ENCODE peak calls at places on chromosome 22, in eight cellular contexts. One of them, this sample, is unnamed.

GRCh38 chr22:32245042-32245441 is 10.1 kb downstream of the SLC5A4 start:
- DNase-seq in heart left ventricle: no peak
- DNase-seq in GM13976: no peak
- DNase-seq in progenitor cell of endocrine pancreas: no peak
- DNase-seq in sigmoid colon: no peak
- DNase-seq in foreskin fibroblast: no peak
- DNase-seq in astrocyte of the spinal cord: no peak
- DNase-seq in coronary artery: no peak
- DNase-seq in this sample: no peak

GRCh38 chr22:31747441-31747840 is 2.5 kb downstream of the PRR14L start:
- DNase-seq in astrocyte of the spinal cord: no peak
- DNase-seq in GM13976: no peak
- DNase-seq in heart left ventricle: no peak
- DNase-seq in progenitor cell of endocrine pancreas: no peak
- DNase-seq in coronary artery: no peak
- DNase-seq in foreskin fibroblast: no peak
- DNase-seq in sigmoid colon: no peak
- DNase-seq in this sample: no peak

GRCh38 chr22:29520851-29521250 is 32.7 kb downstream of the THOC5 start:
- DNase-seq in sigmoid colon: no peak
- DNase-seq in coronary artery: no peak
- DNase-seq in progenitor cell of endocrine pancreas: no peak
- DNase-seq in astrocyte of the spinal cord: peak
- DNase-seq in foreskin fibroblast: peak
- DNase-seq in GM13976: no peak
- DNase-seq in heart left ventricle: no peak
- DNase-seq in this sample: no peak

GRCh38 chr22:21446827-21447690 is 20.1 kb upstream of the TMEM191C start:
- DNase-seq in heart left ventricle: no peak
- DNase-seq in astrocyte of the spinal cord: no peak
- DNase-seq in coronary artery: no peak
- DNase-seq in progenitor cell of endocrine pancreas: no peak
- DNase-seq in foreskin fibroblast: no peak
- DNase-seq in GM13976: no peak
- DNase-seq in sigmoid colon: peak
- DNase-seq in this sample: no peak

GRCh38 chr22:19178065-19178658 is 374 bp downstream of the SLC25A1 start:
- DNase-seq in heart left ventricle: peak
- DNase-seq in astrocyte of the spinal cord: peak
- DNase-seq in coronary artery: peak
- DNase-seq in progenitor cell of endocrine pancreas: peak
- DNase-seq in sigmoid colon: peak
- DNase-seq in GM13976: peak
- DNase-seq in foreskin fibroblast: no peak
- DNase-seq in this sample: peak

GRCh38 chr22:20805972-20806471 is 32.1 kb downstream of the SERPIND1 start:
- DNase-seq in progenitor cell of endocrine pancreas: no peak
- DNase-seq in foreskin fibroblast: peak
- DNase-seq in sigmoid colon: no peak
- DNase-seq in coronary artery: peak
- DNase-seq in astrocyte of the spinal cord: no peak
- DNase-seq in GM13976: no peak
- DNase-seq in heart left ventricle: no peak
- DNase-seq in this sample: peak

GRCh38 chr22:48740086-48740730 is 1087.5 kb downstream of the BRD1 start:
- DNase-seq in heart left ventricle: no peak
- DNase-seq in sigmoid colon: peak
- DNase-seq in astrocyte of the spinal cord: no peak
- DNase-seq in foreskin fibroblast: no peak
- DNase-seq in progenitor cell of endocrine pancreas: no peak
- DNase-seq in GM13976: no peak
- DNase-seq in coronary artery: no peak
- DNase-seq in this sample: no peak

GRCh38 chr22:48890693-48891554 is 936.7 kb downstream of the BRD1 start:
- DNase-seq in astrocyte of the spinal cord: no peak
- DNase-seq in heart left ventricle: no peak
- DNase-seq in sigmoid colon: peak
- DNase-seq in coronary artery: peak
- DNase-seq in progenitor cell of endocrine pancreas: no peak
- DNase-seq in foreskin fibroblast: no peak
- DNase-seq in GM13976: peak
- DNase-seq in this sample: no peak

GRCh38 chr22:48566741-48567140 is 1260.9 kb downstream of the BRD1 start:
- DNase-seq in coronary artery: no peak
- DNase-seq in foreskin fibroblast: no peak
- DNase-seq in heart left ventricle: peak
- DNase-seq in astrocyte of the spinal cord: no peak
- DNase-seq in GM13976: no peak
- DNase-seq in sigmoid colon: no peak
- DNase-seq in progenitor cell of endocrine pancreas: no peak
- DNase-seq in this sample: no peak

GRCh38 chr22:35386670-35387288 is 5.9 kb downstream of the HMOX1 start:
- DNase-seq in progenitor cell of endocrine pancreas: no peak
- DNase-seq in GM13976: no peak
- DNase-seq in sigmoid colon: no peak
- DNase-seq in heart left ventricle: no peak
- DNase-seq in foreskin fibroblast: no peak
- DNase-seq in coronary artery: no peak
- DNase-seq in astrocyte of the spinal cord: no peak
- DNase-seq in this sample: no peak

GRCh38 chr22:25488244-25489020 is 76.0 kb upstream of the GRK3 start:
- DNase-seq in progenitor cell of endocrine pancreas: no peak
- DNase-seq in coronary artery: no peak
- DNase-seq in astrocyte of the spinal cord: peak
- DNase-seq in GM13976: no peak
- DNase-seq in sigmoid colon: no peak
- DNase-seq in foreskin fibroblast: peak
- DNase-seq in heart left ventricle: peak
- DNase-seq in this sample: peak

GRCh38 chr22:31490496-31490925 is 869 bp upstream of the EIF4ENIF1 start:
- DNase-seq in sigmoid colon: peak
- DNase-seq in GM13976: peak
- DNase-seq in foreskin fibroblast: peak
- DNase-seq in heart left ventricle: peak
- DNase-seq in coronary artery: no peak
- DNase-seq in astrocyte of the spinal cord: no peak
- DNase-seq in progenitor cell of endocrine pancreas: peak
- DNase-seq in this sample: peak

GRCh38 chr22:18970948-18971315 is 34.8 kb upstream of the PRODH start:
- DNase-seq in sigmoid colon: no peak
- DNase-seq in GM13976: no peak
- DNase-seq in foreskin fibroblast: no peak
- DNase-seq in progenitor cell of endocrine pancreas: no peak
- DNase-seq in coronary artery: no peak
- DNase-seq in astrocyte of the spinal cord: no peak
- DNase-seq in heart left ventricle: no peak
- DNase-seq in this sample: no peak

GRCh38 chr22:30453731-30454510 is 17.9 kb downstream of the SEC14L3 start:
- DNase-seq in coronary artery: no peak
- DNase-seq in sigmoid colon: no peak
- DNase-seq in foreskin fibroblast: no peak
- DNase-seq in GM13976: no peak
- DNase-seq in astrocyte of the spinal cord: no peak
- DNase-seq in heart left ventricle: no peak
- DNase-seq in progenitor cell of endocrine pancreas: no peak
- DNase-seq in this sample: peak

GRCh38 chr22:26563022-26563421 is 26.9 kb downstream of the TPST2 start:
- DNase-seq in GM13976: no peak
- DNase-seq in heart left ventricle: no peak
- DNase-seq in astrocyte of the spinal cord: no peak
- DNase-seq in progenitor cell of endocrine pancreas: no peak
- DNase-seq in sigmoid colon: no peak
- DNase-seq in foreskin fibroblast: no peak
- DNase-seq in coronary artery: no peak
- DNase-seq in this sample: no peak
- TF ChIP-seq CTCF in GM13976: no peak
- TF ChIP-seq CTCF in heart left ventricle: no peak
- TF ChIP-seq CTCF in astrocyte of the spinal cord: no peak
- TF ChIP-seq CTCF in progenitor cell of endocrine pancreas: no peak
- TF ChIP-seq CTCF in sigmoid colon: no peak
- TF ChIP-seq CTCF in foreskin fibroblast: no peak
- TF ChIP-seq CTCF in coronary artery: no peak
- TF ChIP-seq CTCF in this sample: no peak

GRCh38 chr22:44369241-44369652 is 56.5 kb upstream of the SHISAL1 start:
- DNase-seq in heart left ventricle: peak
- DNase-seq in GM13976: no peak
- DNase-seq in progenitor cell of endocrine pancreas: no peak
- DNase-seq in sigmoid colon: peak
- DNase-seq in foreskin fibroblast: no peak
- DNase-seq in astrocyte of the spinal cord: no peak
- DNase-seq in coronary artery: peak
- DNase-seq in this sample: no peak
- TF ChIP-seq CTCF in heart left ventricle: no peak
- TF ChIP-seq CTCF in GM13976: no peak
- TF ChIP-seq CTCF in progenitor cell of endocrine pancreas: peak
- TF ChIP-seq CTCF in sigmoid colon: no peak
- TF ChIP-seq CTCF in foreskin fibroblast: no peak
- TF ChIP-seq CTCF in astrocyte of the spinal cord: peak
- TF ChIP-seq CTCF in coronary artery: no peak
- TF ChIP-seq CTCF in this sample: no peak

GRCh38 chr22:49958961-49959781 is 1.4 kb upstream of the PIM3 start:
- DNase-seq in heart left ventricle: peak
- DNase-seq in sigmoid colon: peak
- DNase-seq in GM13976: no peak
- DNase-seq in astrocyte of the spinal cord: no peak
- DNase-seq in foreskin fibroblast: no peak
- DNase-seq in coronary artery: no peak
- DNase-seq in progenitor cell of endocrine pancreas: no peak
- DNase-seq in this sample: no peak

GRCh38 chr22:49960159-49960966 is at the start of gene PIM3:
- DNase-seq in GM13976: peak
- DNase-seq in coronary artery: peak
- DNase-seq in sigmoid colon: peak
- DNase-seq in progenitor cell of endocrine pancreas: peak
- DNase-seq in foreskin fibroblast: peak
- DNase-seq in astrocyte of the spinal cord: peak
- DNase-seq in heart left ventricle: peak
- DNase-seq in this sample: peak

GRCh38 chr22:49960967-49961600 is 512 bp downstream of the PIM3 start:
- DNase-seq in astrocyte of the spinal cord: peak
- DNase-seq in sigmoid colon: peak
- DNase-seq in heart left ventricle: peak
- DNase-seq in coronary artery: peak
- DNase-seq in progenitor cell of endocrine pancreas: no peak
- DNase-seq in GM13976: no peak
- DNase-seq in foreskin fibroblast: peak
- DNase-seq in this sample: no peak

GRCh38 chr22:49958462-49958921 is 2.1 kb upstream of the PIM3 start:
- DNase-seq in progenitor cell of endocrine pancreas: no peak
- DNase-seq in heart left ventricle: no peak
- DNase-seq in astrocyte of the spinal cord: no peak
- DNase-seq in GM13976: no peak
- DNase-seq in foreskin fibroblast: no peak
- DNase-seq in sigmoid colon: peak
- DNase-seq in coronary artery: no peak
- DNase-seq in this sample: no peak

DNA sequence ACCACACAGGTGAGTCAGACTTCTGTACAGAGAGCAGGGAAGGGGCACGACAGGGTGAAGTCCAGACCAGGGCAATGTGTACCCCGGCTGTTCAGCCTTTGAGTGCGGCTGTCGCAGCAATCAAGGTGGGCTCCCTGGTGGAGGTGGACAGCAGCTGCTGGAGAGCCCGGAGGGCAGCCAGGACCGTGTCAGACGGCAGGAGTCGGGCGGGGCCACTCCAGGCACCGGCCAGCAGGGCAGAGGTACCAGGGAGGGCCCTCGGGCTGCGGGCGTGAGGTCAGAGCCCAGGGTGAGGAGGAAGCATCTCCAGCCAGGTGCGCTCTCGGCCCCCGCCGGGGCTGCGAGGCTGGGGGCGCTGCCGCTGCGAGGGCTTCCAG is 802 bp upstream of the PIM3 start:
- DNase-seq in heart left ventricle: no peak
- DNase-seq in GM13976: no peak
- DNase-seq in coronary artery: no peak
- DNase-seq in astrocyte of the spinal cord: no peak
- DNase-seq in foreskin fibroblast: no peak
- DNase-seq in sigmoid colon: peak
- DNase-seq in progenitor cell of endocrine pancreas: no peak
- DNase-seq in this sample: peak
- TF ChIP-seq CTCF in heart left ventricle: no peak
- TF ChIP-seq CTCF in GM13976: no peak
- TF ChIP-seq CTCF in coronary artery: no peak
- TF ChIP-seq CTCF in astrocyte of the spinal cord: no peak
- TF ChIP-seq CTCF in foreskin fibroblast: no peak
- TF ChIP-seq CTCF in sigmoid colon: no peak
- TF ChIP-seq CTCF in progenitor cell of endocrine pancreas: no peak
- TF ChIP-seq CTCF in this sample: no peak

DNA sequence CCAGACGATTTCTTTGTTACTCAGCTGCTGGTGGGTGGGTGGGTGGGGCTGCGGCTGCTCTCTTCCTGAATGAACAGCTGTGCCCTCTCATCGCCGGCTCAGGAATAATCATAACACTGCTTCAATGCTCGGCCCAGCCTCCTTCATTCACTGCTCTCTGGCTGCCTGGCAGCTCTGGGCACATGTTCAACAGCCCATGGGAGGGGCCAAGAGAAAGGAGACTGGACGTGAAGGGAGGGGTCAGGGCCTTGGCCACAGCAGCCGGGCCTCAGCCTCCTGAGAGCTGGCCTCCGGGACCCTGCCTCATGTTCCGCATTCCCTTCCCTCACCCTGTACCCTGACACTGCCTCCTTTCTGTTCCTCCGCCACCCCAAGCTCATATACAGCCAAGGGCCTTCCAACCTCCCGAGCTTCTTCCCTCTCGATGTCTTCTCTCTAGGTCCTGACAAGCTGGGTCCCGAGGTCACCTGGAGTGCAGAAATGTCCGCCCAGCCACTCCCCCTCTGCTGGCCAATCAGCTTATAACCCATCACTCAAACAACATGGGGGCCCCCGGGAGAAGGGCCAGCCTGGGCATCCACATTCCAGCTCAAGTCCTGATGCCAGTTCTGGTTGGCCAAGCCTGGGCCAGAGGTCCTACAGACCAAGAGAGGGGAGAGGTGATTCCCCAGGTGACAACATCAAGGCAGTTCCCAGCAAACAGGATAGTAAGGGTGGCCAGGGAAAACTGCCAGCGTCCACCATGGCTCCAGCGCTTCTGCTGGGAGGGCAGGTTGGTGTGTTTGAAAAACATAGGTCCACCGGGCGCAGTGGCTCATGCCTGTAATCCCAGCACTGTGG is 3.2 kb upstream of the CSDC2 start:
- DNase-seq in astrocyte of the spinal cord: peak
- DNase-seq in heart left ventricle: peak
- DNase-seq in GM13976: peak
- DNase-seq in sigmoid colon: peak
- DNase-seq in foreskin fibroblast: peak
- DNase-seq in coronary artery: peak
- DNase-seq in progenitor cell of endocrine pancreas: no peak
- DNase-seq in this sample: peak
- TF ChIP-seq CTCF in astrocyte of the spinal cord: no peak
- TF ChIP-seq CTCF in heart left ventricle: no peak
- TF ChIP-seq CTCF in GM13976: no peak
- TF ChIP-seq CTCF in sigmoid colon: no peak
- TF ChIP-seq CTCF in foreskin fibroblast: no peak
- TF ChIP-seq CTCF in coronary artery: no peak
- TF ChIP-seq CTCF in progenitor cell of endocrine pancreas: no peak
- TF ChIP-seq CTCF in this sample: no peak

This sample was measured in MCF 10A.